ENCODE peak calls at places on chromosome 13, in seven cellular contexts. One of them, this sample, is unnamed.

GRCh38 chr13:100517706-100518105 is 70.9 kb downstream of the GGACT start:
- DNase-seq in left colon: no peak
- DNase-seq in HCEC 1CT: no peak
- DNase-seq in cardiac fibroblast: no peak
- DNase-seq in stimulated activated CD8-positive, alpha-beta memory T cell treated with anti-CD3 and anti-CD28 coated beads, Interleukin-7, amount 100 ng/mL, for 1 hour: no peak
- DNase-seq in NCI-H2081: no peak
- DNase-seq in NT2/D1: no peak
- DNase-seq in this sample: no peak

GRCh38 chr13:98372886-98373285 is 195.8 kb upstream of the RNF113B start:
- DNase-seq in NCI-H2081: no peak
- DNase-seq in HCEC 1CT: no peak
- DNase-seq in cardiac fibroblast: no peak
- DNase-seq in left colon: no peak
- DNase-seq in stimulated activated CD8-positive, alpha-beta memory T cell treated with anti-CD3 and anti-CD28 coated beads, Interleukin-7, amount 100 ng/mL, for 1 hour: no peak
- DNase-seq in NT2/D1: no peak
- DNase-seq in this sample: no peak

GRCh38 chr13:66501187-66501586 is 728.9 kb downstream of the PCDH9 start:
- DNase-seq in left colon: no peak
- DNase-seq in HCEC 1CT: peak
- DNase-seq in NCI-H2081: no peak
- DNase-seq in NT2/D1: no peak
- DNase-seq in cardiac fibroblast: peak
- DNase-seq in stimulated activated CD8-positive, alpha-beta memory T cell treated with anti-CD3 and anti-CD28 coated beads, Interleukin-7, amount 100 ng/mL, for 1 hour: no peak
- DNase-seq in this sample: peak

GRCh38 chr13:31638577-31638976 is 100.7 kb upstream of the RXFP2 start:
- DNase-seq in left colon: no peak
- DNase-seq in HCEC 1CT: peak
- DNase-seq in NT2/D1: no peak
- DNase-seq in cardiac fibroblast: peak
- DNase-seq in NCI-H2081: no peak
- DNase-seq in stimulated activated CD8-positive, alpha-beta memory T cell treated with anti-CD3 and anti-CD28 coated beads, Interleukin-7, amount 100 ng/mL, for 1 hour: no peak
- DNase-seq in this sample: peak

GRCh38 chr13:110506859-110507566 is 54.5 kb downstream of the RAB20 start:
- DNase-seq in left colon: peak
- DNase-seq in stimulated activated CD8-positive, alpha-beta memory T cell treated with anti-CD3 and anti-CD28 coated beads, Interleukin-7, amount 100 ng/mL, for 1 hour: no peak
- DNase-seq in NT2/D1: no peak
- DNase-seq in cardiac fibroblast: peak
- DNase-seq in HCEC 1CT: no peak
- DNase-seq in NCI-H2081: no peak
- DNase-seq in this sample: no peak

GRCh38 chr13:71718931-71719330 is 148.1 kb downstream of the DACH1 start:
- DNase-seq in cardiac fibroblast: no peak
- DNase-seq in NT2/D1: no peak
- DNase-seq in stimulated activated CD8-positive, alpha-beta memory T cell treated with anti-CD3 and anti-CD28 coated beads, Interleukin-7, amount 100 ng/mL, for 1 hour: no peak
- DNase-seq in HCEC 1CT: no peak
- DNase-seq in NCI-H2081: no peak
- DNase-seq in left colon: no peak
- DNase-seq in this sample: no peak

GRCh38 chr13:49098771-49099512 is 121.2 kb upstream of the MLNR start:
- DNase-seq in left colon: no peak
- DNase-seq in cardiac fibroblast: peak
- DNase-seq in NCI-H2081: no peak
- DNase-seq in HCEC 1CT: peak
- DNase-seq in NT2/D1: no peak
- DNase-seq in stimulated activated CD8-positive, alpha-beta memory T cell treated with anti-CD3 and anti-CD28 coated beads, Interleukin-7, amount 100 ng/mL, for 1 hour: no peak
- DNase-seq in this sample: peak

GRCh38 chr13:98998831-98999634 is 21.2 kb upstream of the DOCK9 start:
- DNase-seq in NT2/D1: no peak
- DNase-seq in cardiac fibroblast: peak
- DNase-seq in NCI-H2081: no peak
- DNase-seq in stimulated activated CD8-positive, alpha-beta memory T cell treated with anti-CD3 and anti-CD28 coated beads, Interleukin-7, amount 100 ng/mL, for 1 hour: no peak
- DNase-seq in left colon: no peak
- DNase-seq in HCEC 1CT: peak
- DNase-seq in this sample: peak

GRCh38 chr13:46122304-46122703 is 17.5 kb upstream of the CPB2 start:
- DNase-seq in HCEC 1CT: no peak
- DNase-seq in NCI-H2081: no peak
- DNase-seq in stimulated activated CD8-positive, alpha-beta memory T cell treated with anti-CD3 and anti-CD28 coated beads, Interleukin-7, amount 100 ng/mL, for 1 hour: no peak
- DNase-seq in cardiac fibroblast: no peak
- DNase-seq in NT2/D1: no peak
- DNase-seq in left colon: no peak
- DNase-seq in this sample: no peak

GRCh38 chr13:21541271-21541670 is 62.7 kb downstream of the MICU2 start:
- DNase-seq in left colon: no peak
- DNase-seq in NCI-H2081: no peak
- DNase-seq in HCEC 1CT: no peak
- DNase-seq in cardiac fibroblast: no peak
- DNase-seq in NT2/D1: no peak
- DNase-seq in stimulated activated CD8-positive, alpha-beta memory T cell treated with anti-CD3 and anti-CD28 coated beads, Interleukin-7, amount 100 ng/mL, for 1 hour: no peak
- DNase-seq in this sample: no peak

GRCh38 chr13:37648604-37649003 is 50.0 kb upstream of the POSTN start:
- DNase-seq in NT2/D1: no peak
- DNase-seq in HCEC 1CT: peak
- DNase-seq in stimulated activated CD8-positive, alpha-beta memory T cell treated with anti-CD3 and anti-CD28 coated beads, Interleukin-7, amount 100 ng/mL, for 1 hour: no peak
- DNase-seq in cardiac fibroblast: peak
- DNase-seq in left colon: no peak
- DNase-seq in NCI-H2081: no peak
- DNase-seq in this sample: peak

GRCh38 chr13:45823583-45823982 is 28.0 kb downstream of the SIAH3 start:
- DNase-seq in cardiac fibroblast: no peak
- DNase-seq in NT2/D1: no peak
- DNase-seq in left colon: no peak
- DNase-seq in HCEC 1CT: no peak
- DNase-seq in NCI-H2081: no peak
- DNase-seq in stimulated activated CD8-positive, alpha-beta memory T cell treated with anti-CD3 and anti-CD28 coated beads, Interleukin-7, amount 100 ng/mL, for 1 hour: no peak
- DNase-seq in this sample: no peak

GRCh38 chr13:79647518-79647917 is 166.6 kb downstream of the NDFIP2 start:
- DNase-seq in HCEC 1CT: no peak
- DNase-seq in left colon: no peak
- DNase-seq in NCI-H2081: peak
- DNase-seq in cardiac fibroblast: peak
- DNase-seq in stimulated activated CD8-positive, alpha-beta memory T cell treated with anti-CD3 and anti-CD28 coated beads, Interleukin-7, amount 100 ng/mL, for 1 hour: no peak
- DNase-seq in NT2/D1: no peak
- DNase-seq in this sample: no peak

GRCh38 chr13:71831716-71832115 is 35.3 kb downstream of the DACH1 start:
- DNase-seq in NT2/D1: peak
- DNase-seq in cardiac fibroblast: no peak
- DNase-seq in stimulated activated CD8-positive, alpha-beta memory T cell treated with anti-CD3 and anti-CD28 coated beads, Interleukin-7, amount 100 ng/mL, for 1 hour: no peak
- DNase-seq in HCEC 1CT: no peak
- DNase-seq in NCI-H2081: no peak
- DNase-seq in left colon: no peak
- DNase-seq in this sample: no peak

GRCh38 chr13:110231348-110232047 is 75.5 kb downstream of the COL4A1 start:
- DNase-seq in HCEC 1CT: no peak
- DNase-seq in cardiac fibroblast: no peak
- DNase-seq in left colon: no peak
- DNase-seq in stimulated activated CD8-positive, alpha-beta memory T cell treated with anti-CD3 and anti-CD28 coated beads, Interleukin-7, amount 100 ng/mL, for 1 hour: no peak
- DNase-seq in NT2/D1: no peak
- DNase-seq in NCI-H2081: no peak
- DNase-seq in this sample: no peak

GRCh38 chr13:75818181-75819110 is 182.3 kb downstream of the LMO7 start:
- DNase-seq in HCEC 1CT: no peak
- DNase-seq in NT2/D1: no peak
- DNase-seq in NCI-H2081: no peak
- DNase-seq in stimulated activated CD8-positive, alpha-beta memory T cell treated with anti-CD3 and anti-CD28 coated beads, Interleukin-7, amount 100 ng/mL, for 1 hour: no peak
- DNase-seq in cardiac fibroblast: no peak
- DNase-seq in left colon: no peak
- DNase-seq in this sample: no peak